ENCODE peak calls at places on chromosomes 4 and X, in eight cellular contexts. G is sigmoid colon, K is OCI-LY7, O is heart right ventricle, Y is heart left ventricle, Q is adrenal gland, S is AG09309, H is HFF-Myc. I is an unnamed sample.

GRCh38 chr4:26871611-26872010 is 11.0 kb downstream of the STIM2 start:
- DNase-seq in G (no peak), H (no peak), Y (no peak), O (no peak), Q (no peak), S (no peak), K (no peak), I (no peak)

GRCh38 chr4:185592845-185593488 is 57.7 kb upstream of the PDLIM3 start:
- DNase-seq in H (no peak), O (no peak), K (peak), Q (no peak), Y (no peak), G (no peak), S (no peak), I (no peak)

GRCh38 chr4:124386648-124387047 is 325.9 kb downstream of the ANKRD50 start:
- DNase-seq in Y (no peak), Q (no peak), O (no peak), S (no peak), H (no peak), G (no peak), K (no peak), I (no peak)

GRCh38 chr4:36547383-36547782 is 266.0 kb downstream of the DTHD1 start:
- DNase-seq in K (no peak), O (no peak), S (no peak), G (no peak), H (no peak), Q (no peak), Y (no peak), I (no peak)

GRCh38 chrX:43685221-43685620 is 29.1 kb downstream of the MAOA start:
- DNase-seq in G (no peak), O (no peak), S (no peak), H (no peak), Y (no peak), Q (no peak), K (no peak), I (no peak)

GRCh38 chr4:157014621-157015591 is 43.3 kb upstream of the PDGFC start:
- DNase-seq in O (no peak), Q (peak), H (peak), K (no peak), Y (no peak), S (peak), G (no peak), I (peak)

GRCh38 chr4:78720994-78721677 is 55.0 kb upstream of the BMP2K start:
- DNase-seq in S (no peak), Q (peak), Y (peak), O (peak), H (no peak), G (no peak), K (peak), I (no peak)

GRCh38 chrX:30504309-30504708 is 73.3 kb downstream of the TASL start:
- DNase-seq in S (no peak), H (no peak), K (peak), Q (no peak), O (no peak), G (no peak), Y (no peak), I (no peak)

GRCh38 chrX:12425496-12425895 is 287.2 kb downstream of the FRMPD4 start:
- DNase-seq in O (no peak), G (no peak), H (no peak), S (no peak), Q (no peak), K (no peak), Y (no peak), I (no peak)

GRCh38 chr4:126957555-126958440 is 675.0 kb upstream of the INTU start:
- DNase-seq in O (no peak), G (no peak), K (no peak), Q (no peak), Y (no peak), S (peak), H (no peak), I (no peak)

GRCh38 chr4:177369372-177369771 is 59.7 kb downstream of the NEIL3 start:
- DNase-seq in Y (no peak), Q (no peak), S (no peak), G (no peak), H (no peak), K (no peak), O (no peak), I (no peak)

GRCh38 chr4:8118531-8118930 is 40.1 kb downstream of the ABLIM2 start:
- DNase-seq in S (no peak), Y (no peak), O (no peak), G (no peak), Q (no peak), K (no peak), H (no peak), I (no peak)

GRCh38 chr4:48698029-48698901 is 81.8 kb downstream of the FRYL start:
- DNase-seq in S (peak), H (peak), Y (peak), K (no peak), G (peak), O (peak), Q (peak), I (peak)

GRCh38 chrX:68273887-68274286 is 159.4 kb downstream of the OPHN1 start:
- DNase-seq in H (no peak), G (no peak), K (no peak), S (no peak), Y (no peak), Q (no peak), O (no peak), I (no peak)

GRCh38 chr4:6526171-6526570 is 48.8 kb upstream of the MAN2B2 start:
- DNase-seq in O (no peak), H (no peak), Y (no peak), K (no peak), Q (no peak), G (no peak), S (no peak), I (no peak)

GRCh38 chrX:50579955-50580354 is 109.3 kb upstream of the DGKK start:
- DNase-seq in Q (peak), S (peak), K (peak), Y (peak), O (peak), G (no peak), H (peak), I (peak)

GRCh38 chr4:119835511-119835910 is 206.9 kb upstream of the PDE5A start:
- DNase-seq in K (no peak), S (no peak), H (no peak), Y (no peak), Q (no peak), O (no peak), G (no peak), I (no peak)

GRCh38 chr4:87093443-87094123 is 126.8 kb downstream of the KLHL8 start:
- DNase-seq in O (peak), S (no peak), K (peak), G (no peak), Y (peak), Q (peak), H (no peak), I (no peak)

GRCh38 chr4:94304365-94304971 is 38.2 kb downstream of the HPGDS start:
- DNase-seq in G (no peak), H (peak), S (no peak), Q (peak), Y (no peak), K (peak), O (no peak), I (no peak)

GRCh38 chr4:141102367-141102766 is 30.9 kb downstream of the RNF150 start:
- DNase-seq in S (peak), H (peak), O (no peak), Y (no peak), K (no peak), Q (peak), G (no peak), I (peak)

GRCh38 chr4:92253550-92253949 is 50.2 kb upstream of the GRID2 start:
- DNase-seq in Y (no peak), G (no peak), O (no peak), S (no peak), Q (no peak), H (no peak), K (no peak), I (no peak)

GRCh38 chr4:15143551-15143950 is 141.3 kb downstream of the CPEB2 start:
- DNase-seq in G (no peak), S (no peak), O (no peak), H (no peak), K (no peak), Y (no peak), Q (no peak), I (no peak)

GRCh38 chrX:130165181-130165702 is 399 bp downstream of the AIFM1 start:
- DNase-seq in S (no peak), K (no peak), Y (no peak), H (no peak), O (no peak), Q (peak), G (no peak), I (no peak)

GRCh38 chrX:85243761-85244410 is at the start of the genes SATL1 and ZNF711:
- DNase-seq in Q (peak), O (peak), G (no peak), Y (peak), H (no peak), S (no peak), K (peak), I (no peak)

GRCh38 chr4:55397024-55397520 is 1.3 kb downstream of the TMEM165 start:
- DNase-seq in K (peak), Q (peak), G (peak), O (peak), H (no peak), S (no peak), Y (peak), I (no peak)

GRCh38 chrX:55127692-55128091 is 38.9 kb downstream of the PAGE2 start:
- DNase-seq in H (no peak), G (no peak), O (no peak), K (no peak), Y (no peak), Q (no peak), S (no peak), I (no peak)

GRCh38 chrX:106415276-106415895 is 196.4 kb upstream of the RADX start:
- DNase-seq in G (no peak), O (no peak), H (no peak), Q (peak), K (peak), Y (no peak), S (no peak), I (no peak)

GRCh38 chr4:7365472-7366179 is 69.1 kb downstream of the PSAPL1 start:
- DNase-seq in K (no peak), H (no peak), G (no peak), S (no peak), O (peak), Q (no peak), Y (peak), I (no peak)

GRCh38 chrX:7108995-7109634 is 38.4 kb upstream of the STS start:
- DNase-seq in K (peak), Q (no peak), S (no peak), G (no peak), H (no peak), O (no peak), Y (no peak), I (no peak)
- H3K4me3 ChIP-seq in K (peak), Q (no peak), S (no peak), G (no peak), H (no peak), O (peak), Y (peak), I (no peak)

GRCh38 chr4:34417160-34417559 is 1827.2 kb downstream of the ARAP2 start:
- DNase-seq in G (no peak), K (no peak), Q (no peak), O (no peak), H (no peak), S (no peak), Y (no peak), I (no peak)

DNA sequence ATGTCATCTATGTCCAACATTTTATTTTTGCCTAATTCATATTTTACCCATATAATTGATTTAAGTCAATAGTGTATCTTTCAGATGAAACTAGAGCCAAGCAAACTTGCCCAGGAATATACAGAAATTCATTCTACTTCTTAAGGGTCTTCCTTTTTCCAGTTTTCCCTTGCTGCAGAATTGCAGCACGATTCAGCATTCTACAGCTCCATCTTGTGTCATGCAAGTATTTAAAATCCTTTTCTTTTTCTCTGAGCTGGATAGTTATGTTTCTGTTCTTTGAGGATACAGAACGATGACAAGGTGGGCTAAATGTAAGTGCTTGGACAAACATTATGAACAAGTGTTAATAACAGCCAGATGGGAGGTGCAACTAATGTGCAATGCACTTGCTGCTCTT is 1821.8 kb downstream of the ARAP2 start:
- DNase-seq in K (no peak), O (no peak), Y (no peak), H (peak), S (no peak), G (no peak), Q (no peak), I (no peak)
- TF ChIP-seq CTCF in K (no peak), O (no peak), Y (no peak), H (no peak), S (peak), G (no peak), Q (no peak), I (peak)

DNA sequence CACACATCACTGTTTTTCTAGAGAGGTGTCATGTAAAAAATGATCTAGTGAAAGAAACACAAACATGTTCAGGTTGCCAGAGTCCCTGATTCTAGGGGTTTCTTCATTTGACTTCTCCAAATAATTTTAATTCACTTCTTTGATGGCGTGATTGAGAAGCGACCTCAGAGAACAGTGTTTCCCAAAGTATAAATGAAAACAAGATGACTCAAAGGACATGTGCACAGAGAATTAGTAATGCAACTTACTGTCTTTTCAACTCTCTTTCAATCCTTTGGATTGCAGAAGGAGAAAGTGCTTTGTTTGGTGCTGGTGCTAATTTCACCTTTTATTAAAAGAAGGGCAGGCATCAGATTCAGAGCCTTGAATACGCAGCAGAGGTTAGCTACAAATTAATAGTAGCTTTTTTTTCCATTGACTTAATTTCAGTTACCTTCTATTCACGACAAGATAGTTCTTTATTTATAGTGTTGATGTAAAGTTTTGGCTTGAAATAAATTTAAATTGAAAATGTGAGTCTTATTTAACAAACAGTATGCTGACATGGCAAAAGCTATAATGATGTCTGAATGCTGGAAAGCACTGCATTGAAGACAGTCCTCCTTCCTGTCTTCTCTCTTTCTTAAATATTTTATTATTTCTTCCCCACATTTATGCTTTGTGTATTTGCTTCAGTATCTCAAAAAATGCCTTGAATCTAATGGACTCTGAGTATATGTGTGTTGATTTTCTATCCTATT is 85.1 kb downstream of the SLC10A7 start:
- DNase-seq in Q (no peak), H (no peak), Y (no peak), O (no peak), S (no peak), G (no peak), K (no peak), I (no peak)
- H3K4me3 ChIP-seq in Q (no peak), H (no peak), Y (no peak), O (no peak), S (no peak), G (no peak), K (no peak), I (no peak)

GRCh38 chr4:153345011-153345981 is 808 bp downstream of the MND1 start:
- DNase-seq in H (no peak), O (peak), S (no peak), Y (peak), G (peak), Q (peak), K (peak), I (no peak)
- TF ChIP-seq CTCF in H (no peak), O (no peak), S (peak), Y (no peak), G (no peak), Q (no peak), K (peak), I (peak)

GRCh38 chrX:115058276-115058675 is 40.9 kb upstream of the IL13RA2 start:
- DNase-seq in S (peak), O (peak), Y (peak), G (peak), Q (peak), H (peak), K (no peak), I (no peak)
- H3K4me3 ChIP-seq in S (no peak), O (no peak), Y (no peak), G (no peak), Q (no peak), H (no peak), K (no peak), I (no peak)

DNA sequence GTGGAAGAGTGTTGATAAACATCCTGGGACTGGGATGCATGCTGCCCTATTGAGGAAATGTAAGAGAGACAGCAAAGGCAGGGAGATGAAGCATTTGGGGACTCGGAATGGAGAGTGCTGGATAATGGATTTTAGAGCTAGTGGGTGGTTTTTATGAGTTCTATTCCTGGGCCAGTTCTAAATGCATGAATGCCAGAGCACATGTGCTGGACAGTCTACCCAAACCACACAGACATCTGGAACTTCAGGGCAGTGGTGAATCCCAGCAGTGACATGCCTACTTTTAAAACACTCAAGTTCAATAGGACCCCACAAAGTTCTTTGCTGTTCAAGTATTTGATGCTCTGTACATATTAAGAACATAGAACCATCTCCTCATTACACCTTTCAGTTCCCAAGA is 133.9 kb downstream of the CBR4 start:
- DNase-seq in K (no peak), O (no peak), H (no peak), S (no peak), Y (no peak), Q (no peak), G (no peak), I (no peak)
- TF ChIP-seq CTCF in K (no peak), O (no peak), H (no peak), S (no peak), Y (no peak), Q (no peak), G (no peak), I (no peak)

DNA sequence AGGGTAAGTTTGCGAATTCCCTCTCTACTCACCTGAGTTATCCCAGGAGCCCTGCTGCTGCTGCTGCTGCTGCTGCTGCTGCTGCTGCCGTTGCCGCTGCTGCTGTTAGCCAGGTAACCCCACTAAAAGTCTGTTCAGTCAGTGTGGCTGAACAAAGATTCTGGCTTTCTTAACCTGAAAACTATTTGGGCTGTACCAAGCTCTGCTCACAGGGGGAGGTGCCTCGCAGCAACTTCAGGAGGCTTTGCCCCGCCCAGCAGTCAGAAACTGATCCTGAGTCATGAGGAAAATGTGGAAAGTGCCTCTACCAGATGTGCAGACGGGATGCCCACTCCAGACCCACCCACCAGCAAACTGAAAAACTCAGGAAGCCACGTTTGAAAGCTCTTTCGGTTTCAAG is at the start of gene CAPN6:
- DNase-seq in O (no peak), G (no peak), K (no peak), Y (no peak), Q (peak), H (no peak), S (no peak), I (no peak)
- H3K4me3 ChIP-seq in O (no peak), G (no peak), K (no peak), Y (no peak), Q (no peak), H (no peak), S (no peak), I (peak)

I was measured in epithelial cell of proximal tubule.